ENCODE peak calls at places on chromosomes 1 and 21, in five cellular contexts. One of them, this sample, is unnamed.
A peak's percentile ranks its signal among the peaks of the same experiment; 100 is the strongest.

GRCh38 chr1:218081358-218081757 is 203.7 kb upstream of the RRP15 start:
- DNase-seq in CD8-positive, alpha-beta memory T cell: no peak
- DNase-seq in prostate gland: no peak
- DNase-seq in heart right ventricle: no peak
- DNase-seq in mammary epithelial cell: no peak
- DNase-seq in this sample: no peak

GRCh38 chr1:53311909-53312305 is 16.0 kb downstream of the LRP8 start:
- DNase-seq in CD8-positive, alpha-beta memory T cell: no peak
- DNase-seq in prostate gland: no peak
- DNase-seq in heart right ventricle: no peak
- DNase-seq in mammary epithelial cell: no peak
- DNase-seq in this sample: no peak

GRCh38 chr1:244757091-244757939 is 78.1 kb upstream of the COX20 start:
- DNase-seq in CD8-positive, alpha-beta memory T cell: no peak
- DNase-seq in prostate gland: peak; percentile 12
- DNase-seq in heart right ventricle: no peak
- DNase-seq in mammary epithelial cell: no peak
- DNase-seq in this sample: peak; percentile 40

GRCh38 chr1:245860681-245861552 is 646.2 kb downstream of the SMYD3 start:
- DNase-seq in CD8-positive, alpha-beta memory T cell: no peak
- DNase-seq in prostate gland: no peak
- DNase-seq in heart right ventricle: no peak
- DNase-seq in mammary epithelial cell: no peak
- DNase-seq in this sample: no peak

GRCh38 chr1:181855380-181855779 is 206.1 kb downstream of the ZNF648 start:
- DNase-seq in CD8-positive, alpha-beta memory T cell: no peak
- DNase-seq in prostate gland: no peak
- DNase-seq in heart right ventricle: no peak
- DNase-seq in mammary epithelial cell: no peak
- DNase-seq in this sample: no peak

GRCh38 chr1:30197616-30197934 is 525.8 kb downstream of the MATN1 start:
- DNase-seq in CD8-positive, alpha-beta memory T cell: no peak
- DNase-seq in prostate gland: no peak
- DNase-seq in heart right ventricle: no peak
- DNase-seq in mammary epithelial cell: no peak
- DNase-seq in this sample: no peak

GRCh38 chr1:18641005-18641941 is 10.6 kb downstream of the PAX7 start:
- DNase-seq in CD8-positive, alpha-beta memory T cell: no peak
- DNase-seq in prostate gland: no peak
- DNase-seq in heart right ventricle: no peak
- DNase-seq in mammary epithelial cell: no peak
- DNase-seq in this sample: no peak

GRCh38 chr1:88802950-88803349 is 88.4 kb downstream of the GTF2B start:
- DNase-seq in CD8-positive, alpha-beta memory T cell: no peak
- DNase-seq in prostate gland: no peak
- DNase-seq in heart right ventricle: no peak
- DNase-seq in mammary epithelial cell: peak; percentile 40
- DNase-seq in this sample: no peak

GRCh38 chr1:94898486-94899385 is 28.2 kb downstream of the CNN3 start:
- DNase-seq in CD8-positive, alpha-beta memory T cell: no peak
- DNase-seq in prostate gland: no peak
- DNase-seq in heart right ventricle: no peak
- DNase-seq in mammary epithelial cell: no peak
- DNase-seq in this sample: no peak

GRCh38 chr1:104264506-104264905 is 514.8 kb downstream of the AMY1C start:
- DNase-seq in CD8-positive, alpha-beta memory T cell: no peak
- DNase-seq in prostate gland: no peak
- DNase-seq in heart right ventricle: no peak
- DNase-seq in mammary epithelial cell: peak; percentile 0
- DNase-seq in this sample: no peak

GRCh38 chr1:186183219-186183618 is 191.8 kb downstream of the TPR start:
- DNase-seq in CD8-positive, alpha-beta memory T cell: no peak
- DNase-seq in prostate gland: no peak
- DNase-seq in heart right ventricle: no peak
- DNase-seq in mammary epithelial cell: peak; percentile 94
- DNase-seq in this sample: no peak

GRCh38 chr1:201999625-202000238 is 10.7 kb upstream of the ELF3 start:
- DNase-seq in CD8-positive, alpha-beta memory T cell: no peak
- DNase-seq in prostate gland: no peak
- DNase-seq in heart right ventricle: peak; percentile 27
- DNase-seq in mammary epithelial cell: peak; percentile 43
- DNase-seq in this sample: peak; percentile 55

GRCh38 chr1:53629101-53629691 is 109.8 kb downstream of the GLIS1 start:
- DNase-seq in CD8-positive, alpha-beta memory T cell: no peak
- DNase-seq in prostate gland: no peak
- DNase-seq in heart right ventricle: no peak
- DNase-seq in mammary epithelial cell: no peak
- DNase-seq in this sample: peak; percentile 23

GRCh38 chr1:204314209-204314892 is 45.4 kb downstream of the PLEKHA6 start:
- DNase-seq in CD8-positive, alpha-beta memory T cell: no peak
- DNase-seq in prostate gland: no peak
- DNase-seq in heart right ventricle: no peak
- DNase-seq in mammary epithelial cell: peak; percentile 13
- DNase-seq in this sample: no peak

GRCh38 chr1:68120136-68120791 is 69.8 kb upstream of the DIRAS3 start:
- DNase-seq in CD8-positive, alpha-beta memory T cell: no peak
- DNase-seq in prostate gland: peak; percentile 66
- DNase-seq in heart right ventricle: peak; percentile 63
- DNase-seq in mammary epithelial cell: peak; percentile 64
- DNase-seq in this sample: peak; percentile 47

GRCh38 chr1:185926562-185926961 is 192.4 kb downstream of the HMCN1 start:
- DNase-seq in CD8-positive, alpha-beta memory T cell: no peak
- DNase-seq in prostate gland: no peak
- DNase-seq in heart right ventricle: no peak
- DNase-seq in mammary epithelial cell: no peak
- DNase-seq in this sample: no peak

GRCh38 chr1:90579212-90579802 is 137.8 kb downstream of the BARHL2 start:
- DNase-seq in CD8-positive, alpha-beta memory T cell: no peak
- DNase-seq in prostate gland: no peak
- DNase-seq in heart right ventricle: no peak
- DNase-seq in mammary epithelial cell: peak; percentile 21
- DNase-seq in this sample: no peak

GRCh38 chr1:213179784-213180183 is 128.7 kb downstream of the RPS6KC1 start:
- DNase-seq in CD8-positive, alpha-beta memory T cell: no peak
- DNase-seq in prostate gland: no peak
- DNase-seq in heart right ventricle: no peak
- DNase-seq in mammary epithelial cell: no peak
- DNase-seq in this sample: no peak

GRCh38 chr1:150273310-150273709 is 720 bp downstream of the C1orf54 start:
- DNase-seq in CD8-positive, alpha-beta memory T cell: no peak
- DNase-seq in prostate gland: no peak
- DNase-seq in heart right ventricle: no peak
- DNase-seq in mammary epithelial cell: no peak
- DNase-seq in this sample: no peak

GRCh38 chr1:200729863-200730262 is 8.8 kb upstream of the CAMSAP2 start:
- DNase-seq in CD8-positive, alpha-beta memory T cell: no peak
- DNase-seq in prostate gland: no peak
- DNase-seq in heart right ventricle: no peak
- DNase-seq in mammary epithelial cell: no peak
- DNase-seq in this sample: no peak

GRCh38 chr1:47710075-47711071 is 272.5 kb downstream of the FOXD2 start:
- DNase-seq in CD8-positive, alpha-beta memory T cell: peak; percentile 54
- DNase-seq in prostate gland: peak; percentile 63
- DNase-seq in heart right ventricle: peak; percentile 62
- DNase-seq in mammary epithelial cell: peak; percentile 41
- DNase-seq in this sample: peak; percentile 83

GRCh38 chr1:94120591-94120901 is 402 bp downstream of the ABCA4 start:
- DNase-seq in CD8-positive, alpha-beta memory T cell: no peak
- DNase-seq in prostate gland: no peak
- DNase-seq in heart right ventricle: no peak
- DNase-seq in mammary epithelial cell: no peak
- DNase-seq in this sample: no peak

GRCh38 chr21:45135122-45135521 is 60.7 kb downstream of the ADARB1 start:
- DNase-seq in CD8-positive, alpha-beta memory T cell: no peak
- DNase-seq in prostate gland: no peak
- DNase-seq in heart right ventricle: no peak
- DNase-seq in mammary epithelial cell: no peak
- DNase-seq in this sample: no peak

GRCh38 chr1:13828454-13829151 is 128.6 kb downstream of the PRDM2 start:
- DNase-seq in CD8-positive, alpha-beta memory T cell: no peak
- DNase-seq in prostate gland: no peak
- DNase-seq in heart right ventricle: no peak
- DNase-seq in mammary epithelial cell: no peak
- DNase-seq in this sample: peak; percentile 63

GRCh38 chr1:98086796-98087195 is 166.0 kb upstream of the DPYD start:
- DNase-seq in CD8-positive, alpha-beta memory T cell: no peak
- DNase-seq in prostate gland: no peak
- DNase-seq in heart right ventricle: no peak
- DNase-seq in mammary epithelial cell: peak; percentile 92
- DNase-seq in this sample: no peak

GRCh38 chr1:76390451-76390850 is 315.9 kb downstream of the ST6GALNAC3 start:
- DNase-seq in CD8-positive, alpha-beta memory T cell: no peak
- DNase-seq in prostate gland: peak; percentile 49
- DNase-seq in heart right ventricle: peak; percentile 3
- DNase-seq in mammary epithelial cell: no peak
- DNase-seq in this sample: no peak

GRCh38 chr1:108704501-108704900 is 8.2 kb upstream of the FNDC7 start:
- DNase-seq in CD8-positive, alpha-beta memory T cell: no peak
- DNase-seq in prostate gland: no peak
- DNase-seq in heart right ventricle: no peak
- DNase-seq in mammary epithelial cell: peak; percentile 76
- DNase-seq in this sample: no peak

GRCh38 chr1:22978299-22978698 is 5.6 kb upstream of the LACTBL1 start:
- DNase-seq in CD8-positive, alpha-beta memory T cell: no peak
- DNase-seq in prostate gland: no peak
- DNase-seq in heart right ventricle: no peak
- DNase-seq in mammary epithelial cell: peak; percentile 64
- DNase-seq in this sample: no peak

GRCh38 chr1:82515650-82516049 is 714.9 kb downstream of the ADGRL2 start:
- DNase-seq in CD8-positive, alpha-beta memory T cell: no peak
- DNase-seq in prostate gland: no peak
- DNase-seq in heart right ventricle: no peak
- DNase-seq in mammary epithelial cell: no peak
- DNase-seq in this sample: no peak

GRCh38 chr1:33150522-33150921 is 31.3 kb downstream of the TRIM62 start:
- DNase-seq in CD8-positive, alpha-beta memory T cell: no peak
- DNase-seq in prostate gland: no peak
- DNase-seq in heart right ventricle: no peak
- DNase-seq in mammary epithelial cell: no peak
- DNase-seq in this sample: no peak

GRCh38 chr1:32413507-32414185 is 19.4 kb upstream of the BSDC1 start:
- DNase-seq in CD8-positive, alpha-beta memory T cell: peak; percentile 63
- DNase-seq in prostate gland: peak; percentile 55
- DNase-seq in heart right ventricle: peak; percentile 76
- DNase-seq in mammary epithelial cell: peak; percentile 46
- DNase-seq in this sample: peak; percentile 71

GRCh38 chr1:220819627-220820026 is 32.9 kb downstream of the MTARC1 start:
- DNase-seq in CD8-positive, alpha-beta memory T cell: no peak
- DNase-seq in prostate gland: no peak
- DNase-seq in heart right ventricle: no peak
- DNase-seq in mammary epithelial cell: no peak
- DNase-seq in this sample: no peak

GRCh38 chr1:67672260-67672803 is 12.7 kb upstream of the GADD45A start:
- DNase-seq in CD8-positive, alpha-beta memory T cell: no peak
- DNase-seq in prostate gland: no peak
- DNase-seq in heart right ventricle: no peak
- DNase-seq in mammary epithelial cell: no peak
- DNase-seq in this sample: no peak

GRCh38 chr1:43302721-43303476 is 2.1 kb downstream of the TIE1 start:
- DNase-seq in CD8-positive, alpha-beta memory T cell: no peak
- DNase-seq in prostate gland: no peak
- DNase-seq in heart right ventricle: no peak
- DNase-seq in mammary epithelial cell: no peak
- DNase-seq in this sample: no peak
- H3K4me3 ChIP-seq in CD8-positive, alpha-beta memory T cell: no peak overlapping the region
- H3K4me3 ChIP-seq in prostate gland: no peak overlapping the region
- H3K4me3 ChIP-seq in heart right ventricle: peak overlapping the region; percentile 53
- H3K4me3 ChIP-seq in mammary epithelial cell: no peak overlapping the region
- H3K4me3 ChIP-seq in this sample: no peak overlapping the region

GRCh38 chr1:207817166-207817565 is 65.3 kb downstream of the CD46 start:
- DNase-seq in CD8-positive, alpha-beta memory T cell: no peak
- DNase-seq in prostate gland: no peak
- DNase-seq in heart right ventricle: no peak
- DNase-seq in mammary epithelial cell: no peak
- DNase-seq in this sample: no peak

GRCh38 chr1:207814469-207814868 is 62.6 kb downstream of the CD46 start:
- DNase-seq in CD8-positive, alpha-beta memory T cell: no peak
- DNase-seq in prostate gland: no peak
- DNase-seq in heart right ventricle: no peak
- DNase-seq in mammary epithelial cell: no peak
- DNase-seq in this sample: no peak

GRCh38 chr1:207813946-207814345 is 62.1 kb downstream of the CD46 start:
- DNase-seq in CD8-positive, alpha-beta memory T cell: no peak
- DNase-seq in prostate gland: no peak
- DNase-seq in heart right ventricle: no peak
- DNase-seq in mammary epithelial cell: no peak
- DNase-seq in this sample: peak; percentile 58

GRCh38 chr1:207815913-207816312 is 64.1 kb downstream of the CD46 start:
- DNase-seq in CD8-positive, alpha-beta memory T cell: no peak
- DNase-seq in prostate gland: no peak
- DNase-seq in heart right ventricle: no peak
- DNase-seq in mammary epithelial cell: peak; percentile 71
- DNase-seq in this sample: no peak

DNA sequence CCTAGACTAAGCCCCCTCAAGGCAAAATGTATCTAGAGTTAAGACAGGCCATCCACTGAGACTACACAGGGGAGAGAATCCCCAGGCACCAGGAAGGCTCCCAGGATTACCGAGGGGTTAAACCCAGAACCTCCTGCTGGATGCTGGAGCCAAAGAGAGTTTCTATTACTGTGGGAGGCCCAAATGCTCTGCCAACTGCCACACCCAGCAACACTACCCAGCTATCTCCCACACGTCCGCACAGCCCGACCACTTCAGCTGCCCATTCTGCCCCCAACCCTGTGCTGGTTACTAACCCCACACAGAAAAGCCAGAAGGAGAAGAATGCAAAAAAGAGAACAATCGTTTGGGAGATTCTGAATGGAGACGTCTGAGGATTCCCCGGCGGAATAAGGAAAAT is 63.6 kb downstream of the CD46 start:
- DNase-seq in CD8-positive, alpha-beta memory T cell: no peak
- DNase-seq in prostate gland: no peak
- DNase-seq in heart right ventricle: no peak
- DNase-seq in mammary epithelial cell: no peak
- DNase-seq in this sample: no peak
- H3K4me1 ChIP-seq in CD8-positive, alpha-beta memory T cell: peaks cover 39% of the 10 kb centered on the region
- H3K4me1 ChIP-seq in prostate gland: peaks cover 40% of the 10 kb centered on the region
- H3K4me1 ChIP-seq in heart right ventricle: peaks cover 96% of the 10 kb centered on the region
- H3K4me1 ChIP-seq in mammary epithelial cell: peaks cover 12% of the 10 kb centered on the region
- H3K4me1 ChIP-seq in this sample: peaks cover 99% of the 10 kb centered on the region

DNA sequence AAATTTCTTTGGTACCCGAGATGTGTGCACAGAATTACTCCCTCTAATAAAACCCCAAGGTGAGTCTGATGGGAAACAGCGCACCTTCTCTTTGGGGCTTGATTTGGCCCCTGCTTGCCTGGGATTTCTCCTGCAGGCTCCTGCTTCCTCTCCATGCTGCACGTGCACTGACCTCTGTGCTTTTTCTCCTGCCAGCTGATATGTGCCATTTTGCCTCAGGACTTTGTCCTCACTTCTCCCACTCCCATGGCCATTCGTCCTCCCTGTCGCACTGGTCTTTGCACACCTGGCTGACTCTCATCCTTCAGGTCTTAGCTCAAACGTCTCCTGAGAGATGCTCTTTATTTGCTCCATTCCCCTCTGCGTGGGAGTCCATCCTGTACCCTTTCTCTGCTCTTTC is 1.2 kb downstream of the CBR1 start:
- DNase-seq in CD8-positive, alpha-beta memory T cell: no peak
- DNase-seq in prostate gland: no peak
- DNase-seq in heart right ventricle: no peak
- DNase-seq in mammary epithelial cell: no peak
- DNase-seq in this sample: no peak
- H3K4me3 ChIP-seq in CD8-positive, alpha-beta memory T cell: no peak overlapping the region
- H3K4me3 ChIP-seq in prostate gland: no peak overlapping the region
- H3K4me3 ChIP-seq in heart right ventricle: peak overlapping the region; percentile 78
- H3K4me3 ChIP-seq in mammary epithelial cell: peak overlapping the region; percentile 66
- H3K4me3 ChIP-seq in this sample: peak overlapping the region; percentile 81

GRCh38 chr1:236082511-236082910 is 17.6 kb upstream of the NID1 start:
- DNase-seq in CD8-positive, alpha-beta memory T cell: no peak
- DNase-seq in prostate gland: no peak
- DNase-seq in heart right ventricle: no peak
- DNase-seq in mammary epithelial cell: no peak
- DNase-seq in this sample: no peak
- H3K4me1 ChIP-seq in CD8-positive, alpha-beta memory T cell: no peaks in the 10 kb centered on the region
- H3K4me1 ChIP-seq in prostate gland: no peaks in the 10 kb centered on the region
- H3K4me1 ChIP-seq in heart right ventricle: peaks cover 8% of the 10 kb centered on the region
- H3K4me1 ChIP-seq in mammary epithelial cell: peaks cover 20% of the 10 kb centered on the region
- H3K4me1 ChIP-seq in this sample: no peaks in the 10 kb centered on the region

This sample was measured in stomach.